ENCODE peak calls at places on chromosomes 12 and 14, in eight cellular contexts. X is CD8-positive, alpha-beta T cell; R is stimulated activated CD8-positive, alpha-beta memory T cell treated with anti-CD3 and anti-CD28 coated beads, Interleukin-12 subunit alpha, Interleukin-12 subunit beta, amount 100 ng/mL, for 1 hour; F is nephron progenitor cell; D is cerebellar cortex; G is mesenchymal stem cell; O is stimulated activated CD4-positive, alpha-beta T cell treated with anti-CD3 and anti-CD28 coated beads, Interleukin-15, amount 100 ng/mL, for 48 hours; E is foreskin fibroblast. V is an unnamed sample.

GRCh38 chr12:64883264-64884163 is 59.1 kb downstream of the TBC1D30 start:
- DNase-seq in F (no peak), D (peak; percentile 20), E (no peak), G (no peak), X (no peak), R (no peak), O (no peak), V (no peak)

GRCh38 chr12:124289634-124290600 is 5.0 kb upstream of the RFLNA start:
- DNase-seq in O (no peak), D (no peak), F (no peak), X (no peak), G (peak; percentile 84), R (no peak), E (peak; percentile 59), V (no peak)

GRCh38 chr12:39292125-39292630 is 150.7 kb downstream of the KIF21A start:
- DNase-seq in X (no peak), E (no peak), G (no peak), D (no peak), R (no peak), F (no peak), O (no peak), V (no peak)

GRCh38 chr14:99441157-99441870 is 39.3 kb downstream of the SETD3 start:
- DNase-seq in F (peak; percentile 18), D (peak; percentile 17), R (no peak), X (no peak), O (no peak), E (no peak), G (peak; percentile 37), V (no peak)

GRCh38 chr12:28767836-28768348 is 381.2 kb upstream of the FAR2 start:
- DNase-seq in F (no peak), O (no peak), G (peak; percentile 33), D (no peak), E (no peak), R (no peak), X (no peak), V (no peak)

GRCh38 chr12:24424889-24425600 is 475.6 kb upstream of the SOX5 start:
- DNase-seq in D (no peak), O (no peak), E (no peak), R (no peak), G (peak; percentile 10), X (no peak), F (no peak), V (no peak)

GRCh38 chr12:19171731-19172130 is 42.2 kb downstream of the PLEKHA5 start:
- DNase-seq in O (no peak), X (no peak), D (no peak), R (no peak), F (no peak), E (no peak), G (no peak), V (no peak)

GRCh38 chr12:118357327-118358007 is 15.2 kb downstream of the TAOK3 start:
- DNase-seq in F (no peak), D (no peak), G (peak; percentile 66), O (peak; percentile 49), E (peak; percentile 78), X (peak; percentile 54), R (peak; percentile 37), V (no peak)

GRCh38 chr14:92890830-92891598 is 31.9 kb upstream of the CHGA start:
- DNase-seq in F (no peak), D (no peak), O (no peak), E (no peak), X (no peak), R (no peak), G (no peak), V (no peak)

GRCh38 chr12:16606936-16607335 is 974 bp upstream of the LMO3 start:
- DNase-seq in F (no peak), D (no peak), O (no peak), G (no peak), E (no peak), R (no peak), X (no peak), V (no peak)

GRCh38 chr12:56721721-56722120 is 3.4 kb downstream of the NACA start:
- DNase-seq in O (no peak), E (no peak), R (no peak), D (no peak), X (no peak), F (no peak), G (no peak), V (no peak)

GRCh38 chr12:21773799-21774198 is 707 bp downstream of the KCNJ8 start:
- DNase-seq in D (no peak), R (no peak), F (no peak), G (no peak), X (no peak), E (no peak), O (no peak), V (no peak)

GRCh38 chr12:122116707-122117535 is 38.4 kb downstream of the MLXIP start:
- DNase-seq in G (no peak), F (no peak), O (no peak), E (no peak), X (no peak), D (no peak), R (no peak), V (no peak)

GRCh38 chr12:46373303-46374182 is 970 bp upstream of the SLC38A2 start:
- DNase-seq in D (peak; percentile 79), F (peak; percentile 69), O (peak; percentile 14), R (peak; percentile 26), E (no peak), G (peak; percentile 82), X (peak; percentile 35), V (no peak)

GRCh38 chr12:114895822-114896221 is 211.8 kb upstream of the TBX3 start:
- DNase-seq in O (no peak), G (peak; percentile 72), E (no peak), X (no peak), F (no peak), R (no peak), D (no peak), V (no peak)

GRCh38 chr14:73833024-73833423 is 18.6 kb upstream of the PTGR2 start:
- DNase-seq in X (no peak), F (no peak), E (no peak), O (no peak), D (peak; percentile 87), G (no peak), R (no peak), V (no peak)

GRCh38 chr12:15808250-15808971 is 19.2 kb upstream of the EPS8 start:
- DNase-seq in O (no peak), G (peak; percentile 54), X (no peak), F (no peak), R (no peak), D (no peak), E (no peak), V (no peak)

GRCh38 chr14:24411468-24412454 is 13.0 kb downstream of the NYNRIN start:
- DNase-seq in D (peak; percentile 67), F (no peak), O (peak; percentile 10), X (peak; percentile 35), E (no peak), G (peak; percentile 72), R (peak; percentile 11), V (no peak)

GRCh38 chr14:71855399-71856036 is 76.7 kb upstream of the RGS6 start:
- DNase-seq in R (peak; percentile 20), G (peak; percentile 65), O (peak; percentile 52), F (peak; percentile 81), D (peak; percentile 23), X (peak; percentile 44), E (peak; percentile 50), V (peak; percentile 29)

GRCh38 chr12:57105011-57105753 is 6.0 kb downstream of the STAT6 start:
- DNase-seq in F (no peak), X (no peak), O (no peak), D (no peak), E (no peak), G (no peak), R (no peak), V (no peak)

GRCh38 chr12:103571286-103571685 is 15.8 kb upstream of the STAB2 start:
- DNase-seq in O (no peak), D (no peak), G (no peak), R (no peak), E (no peak), F (peak; percentile 63), X (no peak), V (no peak)

GRCh38 chr12:108772247-108772646 is 40.9 kb upstream of the CORO1C start:
- DNase-seq in G (no peak), R (no peak), E (no peak), F (no peak), X (no peak), D (no peak), O (no peak), V (no peak)

GRCh38 chr12:19234991-19235876 is 105.7 kb downstream of the PLEKHA5 start:
- DNase-seq in X (no peak), G (peak; percentile 36), O (no peak), E (no peak), F (no peak), R (no peak), D (no peak), V (no peak)